ENCODE peak calls at places on chromosomes 11 and 22, in eight cellular contexts. S is stimulated activated CD4-positive, alpha-beta T cell treated with anti-CD3 and anti-CD28 coated beads, Interleukin-1b, Interleukin-23, amount 100 ng/mL, for 1 hour; D is GF-D8; H is suprapubic skin; M is SHP77; Z is right lobe of liver; R is Daoy; X is T-helper 2 cell. K is an unnamed sample.

GRCh38 chr11:10488581-10489443 is 33.7 kb downstream of the AMPD3 start:
- DNase-seq in D (no peak), S (no peak), R (no peak), H (peak), X (no peak), Z (no peak), M (no peak), K (no peak)

GRCh38 chr11:88435405-88435804 is 97.9 kb upstream of the CTSC start:
- DNase-seq in X (no peak), Z (no peak), S (no peak), M (no peak), R (no peak), D (no peak), H (no peak), K (no peak)

GRCh38 chr22:46758867-46759290 is 3.6 kb upstream of the TBC1D22A start:
- DNase-seq in D (peak), S (no peak), R (peak), Z (peak), X (peak), M (peak), H (no peak), K (no peak)

GRCh38 chr11:108945341-108945740 is 280.5 kb downstream of the DDX10 start:
- DNase-seq in M (no peak), X (no peak), S (no peak), D (no peak), Z (no peak), H (no peak), R (no peak), K (no peak)

GRCh38 chr11:70503878-70504240 is 105.5 kb downstream of the CTTN start:
- DNase-seq in R (peak), X (no peak), S (no peak), H (no peak), D (no peak), Z (peak), M (peak), K (no peak)

GRCh38 chr22:35991168-35991567 is 37.5 kb downstream of the RBFOX2 start:
- DNase-seq in D (no peak), S (no peak), Z (no peak), M (no peak), R (no peak), X (no peak), H (no peak), K (no peak)

GRCh38 chr11:36383200-36383599 is 87.1 kb downstream of the PRR5L start:
- DNase-seq in S (no peak), R (no peak), D (no peak), Z (no peak), M (no peak), X (no peak), H (no peak), K (no peak)

GRCh38 chr22:25630446-25630845 is 66.0 kb downstream of the GRK3 start:
- DNase-seq in S (no peak), H (no peak), D (no peak), M (no peak), X (no peak), R (no peak), Z (no peak), K (no peak)

GRCh38 chr11:95453616-95454118 is 222.7 kb upstream of the SESN3 start:
- DNase-seq in D (no peak), X (no peak), Z (peak), M (no peak), R (peak), S (no peak), H (peak), K (no peak)

GRCh38 chr11:58691675-58692074 is 40.1 kb downstream of the GLYAT start:
- DNase-seq in D (no peak), Z (no peak), X (no peak), M (no peak), S (no peak), H (no peak), R (no peak), K (no peak)

GRCh38 chr11:114615448-114616361 is 20.1 kb upstream of the NXPE4 start:
- DNase-seq in X (no peak), R (no peak), M (no peak), D (no peak), H (no peak), S (no peak), Z (no peak), K (no peak)

GRCh38 chr11:109960831-109961230 is 132.4 kb upstream of the ZC3H12C start:
- DNase-seq in D (no peak), X (no peak), H (peak), S (no peak), M (no peak), R (no peak), Z (peak), K (no peak)

GRCh38 chr11:112401036-112401769 is 140.5 kb upstream of the PLET1 start:
- DNase-seq in X (no peak), D (no peak), R (peak), S (no peak), H (no peak), M (no peak), Z (no peak), K (no peak)

GRCh38 chr11:133835258-133836075 is 9.8 kb downstream of the SPATA19 start:
- DNase-seq in H (no peak), S (no peak), M (peak), Z (no peak), X (peak), D (peak), R (peak), K (no peak)

K was measured in activated gamma-delta T cell treated with anti-CD3 and anti-CD28 coated beads, Interleukin-2, amount 50 U/mL, for 16 hours.